ENCODE peak calls at places on chromosomes 13 and 19, in ten cellular contexts. One of them, this sample, is unnamed.

GRCh38 chr13:105070452-105070851 is 1465.0 kb downstream of the EFNB2 start:
- DNase-seq in astrocyte of the spinal cord: no peak
- DNase-seq in cardiac fibroblast: peak
- DNase-seq in left ventricle myocardium inferior: no peak
- DNase-seq in BJ: no peak
- DNase-seq in foreskin fibroblast: no peak
- DNase-seq in A673: no peak
- DNase-seq in mesothelial cell of epicardium: no peak
- DNase-seq in suprapubic skin: no peak
- DNase-seq in sigmoid colon: no peak
- DNase-seq in this sample: no peak

GRCh38 chr13:113117956-113118327 is 4.7 kb upstream of the F10 start:
- DNase-seq in astrocyte of the spinal cord: no peak
- DNase-seq in cardiac fibroblast: no peak
- DNase-seq in left ventricle myocardium inferior: no peak
- DNase-seq in BJ: no peak
- DNase-seq in foreskin fibroblast: no peak
- DNase-seq in A673: no peak
- DNase-seq in mesothelial cell of epicardium: no peak
- DNase-seq in suprapubic skin: peak
- DNase-seq in sigmoid colon: no peak
- DNase-seq in this sample: no peak

GRCh38 chr13:48862572-48862971 is 113.1 kb upstream of the FNDC3A start:
- DNase-seq in astrocyte of the spinal cord: no peak
- DNase-seq in cardiac fibroblast: peak
- DNase-seq in left ventricle myocardium inferior: no peak
- DNase-seq in BJ: no peak
- DNase-seq in foreskin fibroblast: no peak
- DNase-seq in A673: no peak
- DNase-seq in mesothelial cell of epicardium: no peak
- DNase-seq in suprapubic skin: no peak
- DNase-seq in sigmoid colon: no peak
- DNase-seq in this sample: no peak

GRCh38 chr13:103066991-103067390 is 774 bp upstream of the SLC10A2 start:
- DNase-seq in astrocyte of the spinal cord: no peak
- DNase-seq in cardiac fibroblast: no peak
- DNase-seq in left ventricle myocardium inferior: no peak
- DNase-seq in BJ: no peak
- DNase-seq in foreskin fibroblast: no peak
- DNase-seq in A673: no peak
- DNase-seq in mesothelial cell of epicardium: no peak
- DNase-seq in suprapubic skin: no peak
- DNase-seq in sigmoid colon: no peak
- DNase-seq in this sample: no peak

GRCh38 chr13:94419304-94419943 is 60.1 kb downstream of the DCT start:
- DNase-seq in astrocyte of the spinal cord: peak
- DNase-seq in cardiac fibroblast: peak
- DNase-seq in left ventricle myocardium inferior: no peak
- DNase-seq in BJ: no peak
- DNase-seq in foreskin fibroblast: peak
- DNase-seq in A673: peak
- DNase-seq in mesothelial cell of epicardium: no peak
- DNase-seq in suprapubic skin: no peak
- DNase-seq in sigmoid colon: no peak
- DNase-seq in this sample: peak

GRCh38 chr19:38769635-38770211 is 3.6 kb downstream of the LGALS7 start:
- DNase-seq in astrocyte of the spinal cord: peak
- DNase-seq in cardiac fibroblast: peak
- DNase-seq in left ventricle myocardium inferior: peak
- DNase-seq in BJ: no peak
- DNase-seq in foreskin fibroblast: peak
- DNase-seq in A673: peak
- DNase-seq in mesothelial cell of epicardium: peak
- DNase-seq in suprapubic skin: peak
- DNase-seq in sigmoid colon: peak
- DNase-seq in this sample: peak

GRCh38 chr13:111168116-111168515 is 53.0 kb downstream of the ARHGEF7 start:
- DNase-seq in astrocyte of the spinal cord: no peak
- DNase-seq in cardiac fibroblast: no peak
- DNase-seq in left ventricle myocardium inferior: no peak
- DNase-seq in BJ: no peak
- DNase-seq in foreskin fibroblast: no peak
- DNase-seq in A673: no peak
- DNase-seq in mesothelial cell of epicardium: no peak
- DNase-seq in suprapubic skin: no peak
- DNase-seq in sigmoid colon: no peak
- DNase-seq in this sample: no peak

GRCh38 chr13:78736142-78736541 is 77.2 kb upstream of the OBI1 start:
- DNase-seq in astrocyte of the spinal cord: no peak
- DNase-seq in cardiac fibroblast: peak
- DNase-seq in left ventricle myocardium inferior: no peak
- DNase-seq in BJ: no peak
- DNase-seq in foreskin fibroblast: no peak
- DNase-seq in A673: no peak
- DNase-seq in mesothelial cell of epicardium: no peak
- DNase-seq in suprapubic skin: no peak
- DNase-seq in sigmoid colon: no peak
- DNase-seq in this sample: no peak

GRCh38 chr13:20197361-20197834 is 4.7 kb upstream of the GJB2 start:
- DNase-seq in astrocyte of the spinal cord: peak
- DNase-seq in cardiac fibroblast: peak
- DNase-seq in left ventricle myocardium inferior: no peak
- DNase-seq in BJ: no peak
- DNase-seq in foreskin fibroblast: no peak
- DNase-seq in A673: peak
- DNase-seq in mesothelial cell of epicardium: no peak
- DNase-seq in suprapubic skin: no peak
- DNase-seq in sigmoid colon: no peak
- DNase-seq in this sample: no peak

GRCh38 chr19:10817291-10818038 is 18.5 kb downstream of the TMED1 start:
- DNase-seq in astrocyte of the spinal cord: peak
- DNase-seq in cardiac fibroblast: peak
- DNase-seq in left ventricle myocardium inferior: no peak
- DNase-seq in BJ: peak
- DNase-seq in foreskin fibroblast: peak
- DNase-seq in A673: no peak
- DNase-seq in mesothelial cell of epicardium: peak
- DNase-seq in suprapubic skin: no peak
- DNase-seq in sigmoid colon: peak
- DNase-seq in this sample: peak

GRCh38 chr13:108827637-108828036 is 198.2 kb downstream of the MYO16 start:
- DNase-seq in astrocyte of the spinal cord: no peak
- DNase-seq in cardiac fibroblast: no peak
- DNase-seq in left ventricle myocardium inferior: no peak
- DNase-seq in BJ: no peak
- DNase-seq in foreskin fibroblast: no peak
- DNase-seq in A673: no peak
- DNase-seq in mesothelial cell of epicardium: no peak
- DNase-seq in suprapubic skin: no peak
- DNase-seq in sigmoid colon: no peak
- DNase-seq in this sample: no peak

GRCh38 chr13:111171629-111172028 is 56.5 kb downstream of the ARHGEF7 start:
- DNase-seq in astrocyte of the spinal cord: no peak
- DNase-seq in cardiac fibroblast: peak
- DNase-seq in left ventricle myocardium inferior: no peak
- DNase-seq in BJ: no peak
- DNase-seq in foreskin fibroblast: peak
- DNase-seq in A673: no peak
- DNase-seq in mesothelial cell of epicardium: no peak
- DNase-seq in suprapubic skin: no peak
- DNase-seq in sigmoid colon: no peak
- DNase-seq in this sample: no peak

GRCh38 chr13:39931505-39931904 is 276.0 kb downstream of the COG6 start:
- DNase-seq in astrocyte of the spinal cord: no peak
- DNase-seq in cardiac fibroblast: no peak
- DNase-seq in left ventricle myocardium inferior: no peak
- DNase-seq in BJ: no peak
- DNase-seq in foreskin fibroblast: no peak
- DNase-seq in A673: peak
- DNase-seq in mesothelial cell of epicardium: no peak
- DNase-seq in suprapubic skin: no peak
- DNase-seq in sigmoid colon: no peak
- DNase-seq in this sample: no peak

GRCh38 chr13:46679369-46680180 is 117.4 kb downstream of the ESD start:
- DNase-seq in astrocyte of the spinal cord: peak
- DNase-seq in cardiac fibroblast: peak
- DNase-seq in left ventricle myocardium inferior: no peak
- DNase-seq in BJ: peak
- DNase-seq in foreskin fibroblast: peak
- DNase-seq in A673: peak
- DNase-seq in mesothelial cell of epicardium: no peak
- DNase-seq in suprapubic skin: no peak
- DNase-seq in sigmoid colon: no peak
- DNase-seq in this sample: peak

GRCh38 chr13:74092711-74093110 is 41.5 kb downstream of the KLF12 start:
- DNase-seq in astrocyte of the spinal cord: no peak
- DNase-seq in cardiac fibroblast: no peak
- DNase-seq in left ventricle myocardium inferior: no peak
- DNase-seq in BJ: no peak
- DNase-seq in foreskin fibroblast: no peak
- DNase-seq in A673: no peak
- DNase-seq in mesothelial cell of epicardium: no peak
- DNase-seq in suprapubic skin: no peak
- DNase-seq in sigmoid colon: no peak
- DNase-seq in this sample: no peak

GRCh38 chr19:912181-913079 is 589 bp downstream of the R3HDM4 start:
- DNase-seq in astrocyte of the spinal cord: no peak
- DNase-seq in cardiac fibroblast: no peak
- DNase-seq in left ventricle myocardium inferior: no peak
- DNase-seq in BJ: no peak
- DNase-seq in foreskin fibroblast: no peak
- DNase-seq in A673: peak
- DNase-seq in mesothelial cell of epicardium: no peak
- DNase-seq in suprapubic skin: no peak
- DNase-seq in sigmoid colon: no peak
- DNase-seq in this sample: no peak

GRCh38 chr13:67736646-67737420 is 506.7 kb upstream of the PCDH9 start:
- DNase-seq in astrocyte of the spinal cord: peak
- DNase-seq in cardiac fibroblast: peak
- DNase-seq in left ventricle myocardium inferior: no peak
- DNase-seq in BJ: no peak
- DNase-seq in foreskin fibroblast: peak
- DNase-seq in A673: peak
- DNase-seq in mesothelial cell of epicardium: no peak
- DNase-seq in suprapubic skin: no peak
- DNase-seq in sigmoid colon: no peak
- DNase-seq in this sample: no peak

GRCh38 chr19:33398361-33399060 is 25.0 kb downstream of the CEBPG start:
- DNase-seq in astrocyte of the spinal cord: no peak
- DNase-seq in cardiac fibroblast: no peak
- DNase-seq in left ventricle myocardium inferior: no peak
- DNase-seq in BJ: no peak
- DNase-seq in foreskin fibroblast: no peak
- DNase-seq in A673: no peak
- DNase-seq in mesothelial cell of epicardium: no peak
- DNase-seq in suprapubic skin: no peak
- DNase-seq in sigmoid colon: peak
- DNase-seq in this sample: no peak

GRCh38 chr13:109790951-109791605 is 4.7 kb upstream of the IRS2 start:
- DNase-seq in astrocyte of the spinal cord: peak
- DNase-seq in cardiac fibroblast: peak
- DNase-seq in left ventricle myocardium inferior: no peak
- DNase-seq in BJ: no peak
- DNase-seq in foreskin fibroblast: no peak
- DNase-seq in A673: peak
- DNase-seq in mesothelial cell of epicardium: no peak
- DNase-seq in suprapubic skin: no peak
- DNase-seq in sigmoid colon: no peak
- DNase-seq in this sample: no peak

GRCh38 chr19:4557186-4557970 is 2.1 kb downstream of the SEMA6B start:
- DNase-seq in astrocyte of the spinal cord: no peak
- DNase-seq in cardiac fibroblast: no peak
- DNase-seq in left ventricle myocardium inferior: no peak
- DNase-seq in BJ: no peak
- DNase-seq in foreskin fibroblast: no peak
- DNase-seq in A673: no peak
- DNase-seq in mesothelial cell of epicardium: no peak
- DNase-seq in suprapubic skin: no peak
- DNase-seq in sigmoid colon: no peak
- DNase-seq in this sample: no peak
- TF ChIP-seq CTCF in astrocyte of the spinal cord: peak
- TF ChIP-seq CTCF in cardiac fibroblast: peak
- TF ChIP-seq CTCF in left ventricle myocardium inferior: no peak
- TF ChIP-seq CTCF in BJ: peak
- TF ChIP-seq CTCF in foreskin fibroblast: peak
- TF ChIP-seq CTCF in A673: peak
- TF ChIP-seq CTCF in mesothelial cell of epicardium: no peak
- TF ChIP-seq CTCF in suprapubic skin: no peak
- TF ChIP-seq CTCF in sigmoid colon: no peak
- TF ChIP-seq CTCF in this sample: no peak

GRCh38 chr19:48591021-48591420 is 15.5 kb upstream of the SPACA4 start:
- DNase-seq in astrocyte of the spinal cord: no peak
- DNase-seq in cardiac fibroblast: peak
- DNase-seq in left ventricle myocardium inferior: no peak
- DNase-seq in BJ: no peak
- DNase-seq in foreskin fibroblast: no peak
- DNase-seq in A673: peak
- DNase-seq in mesothelial cell of epicardium: no peak
- DNase-seq in suprapubic skin: no peak
- DNase-seq in sigmoid colon: no peak
- DNase-seq in this sample: no peak
- TF ChIP-seq CTCF in astrocyte of the spinal cord: no peak
- TF ChIP-seq CTCF in cardiac fibroblast: no peak
- TF ChIP-seq CTCF in left ventricle myocardium inferior: no peak
- TF ChIP-seq CTCF in BJ: no peak
- TF ChIP-seq CTCF in foreskin fibroblast: no peak
- TF ChIP-seq CTCF in A673: no peak
- TF ChIP-seq CTCF in mesothelial cell of epicardium: no peak
- TF ChIP-seq CTCF in suprapubic skin: no peak
- TF ChIP-seq CTCF in sigmoid colon: no peak
- TF ChIP-seq CTCF in this sample: no peak

DNA sequence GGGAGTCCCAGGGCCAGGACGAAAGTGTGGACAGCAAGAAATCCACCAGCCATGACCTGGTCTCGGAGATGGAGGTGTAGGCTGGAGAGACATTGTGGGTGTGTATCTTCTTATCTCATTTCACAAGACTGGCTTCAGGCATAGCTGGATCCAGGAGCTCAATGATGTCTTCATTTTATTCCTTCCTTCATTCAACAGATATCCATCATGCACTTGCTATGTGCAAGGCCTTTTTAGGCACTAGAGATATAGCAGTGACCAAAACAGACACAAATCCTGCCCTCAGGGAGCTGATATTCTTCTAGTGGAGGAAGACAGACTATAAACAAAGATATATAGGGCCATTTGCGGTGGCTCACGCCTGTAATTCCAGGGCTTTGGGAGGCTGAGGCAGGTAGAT is 7.4 kb upstream of the DHX34 start:
- DNase-seq in astrocyte of the spinal cord: no peak
- DNase-seq in cardiac fibroblast: no peak
- DNase-seq in left ventricle myocardium inferior: no peak
- DNase-seq in BJ: no peak
- DNase-seq in foreskin fibroblast: no peak
- DNase-seq in A673: no peak
- DNase-seq in mesothelial cell of epicardium: no peak
- DNase-seq in suprapubic skin: no peak
- DNase-seq in sigmoid colon: no peak
- DNase-seq in this sample: no peak
- TF ChIP-seq CTCF in astrocyte of the spinal cord: no peak
- TF ChIP-seq CTCF in cardiac fibroblast: no peak
- TF ChIP-seq CTCF in left ventricle myocardium inferior: no peak
- TF ChIP-seq CTCF in BJ: no peak
- TF ChIP-seq CTCF in foreskin fibroblast: no peak
- TF ChIP-seq CTCF in A673: no peak
- TF ChIP-seq CTCF in mesothelial cell of epicardium: no peak
- TF ChIP-seq CTCF in suprapubic skin: no peak
- TF ChIP-seq CTCF in sigmoid colon: no peak
- TF ChIP-seq CTCF in this sample: no peak

GRCh38 chr19:13036366-13036976 is 41.2 kb downstream of the NFIX start:
- DNase-seq in astrocyte of the spinal cord: peak
- DNase-seq in cardiac fibroblast: peak
- DNase-seq in left ventricle myocardium inferior: no peak
- DNase-seq in BJ: no peak
- DNase-seq in foreskin fibroblast: no peak
- DNase-seq in A673: peak
- DNase-seq in mesothelial cell of epicardium: no peak
- DNase-seq in suprapubic skin: no peak
- DNase-seq in sigmoid colon: peak
- DNase-seq in this sample: peak
- TF ChIP-seq CTCF in astrocyte of the spinal cord: peak
- TF ChIP-seq CTCF in cardiac fibroblast: no peak
- TF ChIP-seq CTCF in left ventricle myocardium inferior: no peak
- TF ChIP-seq CTCF in BJ: no peak
- TF ChIP-seq CTCF in foreskin fibroblast: no peak
- TF ChIP-seq CTCF in A673: peak
- TF ChIP-seq CTCF in mesothelial cell of epicardium: no peak
- TF ChIP-seq CTCF in suprapubic skin: peak
- TF ChIP-seq CTCF in sigmoid colon: no peak
- TF ChIP-seq CTCF in this sample: peak

This sample was measured in HFFc6.